ENCODE peak calls at places on chromosome 13, in five cellular contexts. V, P, O, U and H are unnamed samples.

GRCh38 chr13:112870737-112871287 is 98.2 kb upstream of the MCF2L start:
- DNase-seq in P (no peak), O (no peak), V (no peak), U (no peak), H (no peak)

GRCh38 chr13:34346626-34347025 is 528.7 kb downstream of the RFC3 start:
- DNase-seq in P (peak; percentile 29), O (no peak), U (no peak), V (no peak), H (no peak)

GRCh38 chr13:20968745-20969144 is 66.2 kb upstream of the XPO4 start:
- DNase-seq in V (no peak), P (no peak), O (no peak), U (no peak), H (no peak)

GRCh38 chr13:44012910-44013309 is 133.2 kb downstream of the LACC1 start:
- DNase-seq in U (no peak), P (no peak), O (no peak), V (no peak), H (no peak)

GRCh38 chr13:107025991-107026390 is 458.1 kb upstream of the ARGLU1 start:
- DNase-seq in U (peak; percentile 54), O (no peak), P (no peak), V (no peak), H (no peak)

GRCh38 chr13:40377783-40378182 is 288.7 kb downstream of the FOXO1 start:
- DNase-seq in P (no peak), U (no peak), V (no peak), O (no peak), H (no peak)

GRCh38 chr13:62293081-62293480 is 877.4 kb upstream of the PCDH20 start:
- DNase-seq in P (no peak), O (no peak), V (no peak), U (no peak), H (no peak)

GRCh38 chr13:101307181-101307701 is 109.1 kb downstream of the NALCN start:
- DNase-seq in O (peak; percentile 88), V (no peak), U (no peak), P (peak; percentile 91), H (peak; percentile 51)

GRCh38 chr13:110287031-110287828 is 19.7 kb downstream of the COL4A1 start:
- DNase-seq in P (no peak), O (no peak), U (no peak), V (no peak), H (no peak)

GRCh38 chr13:38483623-38484022 is 134.0 kb downstream of the UFM1 start:
- DNase-seq in V (no peak), P (no peak), O (no peak), U (no peak), H (no peak)

GRCh38 chr13:64471916-64472315 is 2758.2 kb downstream of the PCDH9 start:
- DNase-seq in O (peak; percentile 22), V (no peak), P (peak; percentile 9), U (no peak), H (no peak)

GRCh38 chr13:38821753-38822551 is 135.1 kb downstream of the FREM2 start:
- DNase-seq in U (no peak), P (no peak), O (no peak), V (no peak), H (no peak)

DNA sequence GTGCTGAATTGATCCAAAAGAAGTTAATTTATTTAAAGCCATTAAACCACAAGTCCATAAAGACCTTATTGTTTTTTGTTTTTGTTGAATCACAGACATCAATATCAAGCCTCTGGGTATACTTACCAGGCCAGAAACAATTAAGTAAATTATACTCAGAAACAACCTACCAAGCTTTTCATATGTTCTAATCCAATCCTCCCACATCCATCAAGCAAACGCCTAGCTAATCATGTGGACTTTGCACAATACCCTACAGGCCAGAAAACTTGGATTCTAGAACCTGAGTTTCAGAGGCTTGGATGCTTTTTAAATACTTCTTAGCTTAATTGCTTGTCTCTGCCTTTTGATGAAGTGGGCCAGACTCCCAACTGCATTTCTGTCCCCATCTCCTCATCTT is 39.9 kb downstream of the TGDS start:
- DNase-seq in V (no peak), U (no peak), P (no peak), O (no peak), H (no peak)
- H3K4me3 ChIP-seq in V (no peak overlapping the region), U (no peak overlapping the region), P (no peak overlapping the region), O (no peak overlapping the region), H (no peak overlapping the region)

GRCh38 chr13:59398661-59399060 is 765.1 kb downstream of the DIAPH3 start:
- DNase-seq in V (no peak), O (no peak), U (no peak), P (no peak), H (no peak)
- H3K4me3 ChIP-seq in V (no peak overlapping the region), O (no peak overlapping the region), U (no peak overlapping the region), P (no peak overlapping the region), H (no peak overlapping the region)

GRCh38 chr13:45615501-45616101 is at the start of gene ERICH6B:
- DNase-seq in O (no peak), U (no peak), V (no peak), P (no peak), H (no peak)
- H3K4me3 ChIP-seq in O (peak within 1 kb of the TSS; percentile 2), U (no peak within 1 kb of the TSS), V (no peak within 1 kb of the TSS), P (peak within 1 kb of the TSS; percentile 20), H (no peak within 1 kb of the TSS)

DNA sequence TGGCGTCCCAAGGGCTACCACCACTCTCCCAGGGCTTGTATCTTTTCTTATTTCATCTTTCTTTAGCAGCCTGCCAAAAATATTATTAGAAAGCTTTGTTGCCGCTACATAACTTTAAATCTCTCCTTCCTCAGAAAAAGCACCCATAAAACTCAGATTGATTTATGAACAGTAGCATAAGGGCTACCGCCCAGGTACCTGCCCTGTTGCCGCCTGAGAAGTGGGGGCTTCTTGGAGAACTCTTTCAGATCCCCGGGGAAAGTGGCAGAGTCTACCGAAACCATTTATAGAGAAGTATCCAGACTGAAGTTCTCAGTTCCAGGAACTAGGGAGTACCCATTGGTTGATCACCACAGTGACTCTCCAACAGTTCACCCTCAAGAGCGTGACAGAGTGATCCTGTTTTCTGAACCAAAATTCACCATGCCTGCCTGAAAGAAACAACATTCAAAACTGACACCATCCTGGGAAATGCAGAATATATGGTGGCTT is 697 bp upstream of the N4BP2L1 start:
- DNase-seq in V (no peak), O (no peak), P (no peak), U (no peak), H (no peak)
- H3K4me3 ChIP-seq in V (peak overlapping the region; percentile 75), O (peak overlapping the region; percentile 70), P (peak overlapping the region; percentile 59), U (peak overlapping the region; percentile 87), H (peak overlapping the region; percentile 66)

GRCh38 chr13:97124237-97124636 is 97.9 kb upstream of the MBNL2 start:
- DNase-seq in V (no peak), U (no peak), P (no peak), O (no peak), H (no peak)

GRCh38 chr13:97130201-97130600 is 91.9 kb upstream of the MBNL2 start:
- DNase-seq in P (no peak), U (no peak), O (no peak), V (no peak), H (no peak)

GRCh38 chr13:97125051-97125809 is 96.9 kb upstream of the MBNL2 start:
- DNase-seq in P (no peak), O (peak; percentile 65), V (no peak), U (no peak), H (peak; percentile 9)

GRCh38 chr13:97125810-97126738 is 96.1 kb upstream of the MBNL2 start:
- DNase-seq in O (no peak), U (no peak), V (no peak), P (no peak), H (no peak)

DNA sequence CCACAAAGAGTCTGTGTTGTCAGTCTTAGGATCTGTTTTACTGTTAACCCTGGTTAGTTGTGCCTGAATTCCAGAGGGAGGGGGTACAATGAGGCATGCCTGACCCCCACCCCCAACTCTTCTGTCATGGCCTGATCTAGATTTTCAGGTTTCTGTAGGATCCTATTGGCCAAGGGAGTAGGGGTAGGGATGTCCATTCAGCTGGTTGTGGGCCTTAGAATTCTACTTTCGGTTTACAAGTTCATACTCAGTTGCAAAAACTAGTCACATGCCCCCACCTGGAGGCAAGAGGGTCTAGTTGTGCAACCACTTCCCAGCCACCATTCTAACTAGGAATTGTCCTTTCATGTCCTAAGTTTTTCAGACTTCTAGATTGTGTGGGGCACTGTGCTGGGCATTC is 94.3 kb upstream of the MBNL2 start:
- DNase-seq in P (no peak), O (no peak), V (no peak), U (no peak), H (no peak)
- H3K4me3 ChIP-seq in P (no peak overlapping the region), O (no peak overlapping the region), V (no peak overlapping the region), U (no peak overlapping the region), H (no peak overlapping the region)

DNA sequence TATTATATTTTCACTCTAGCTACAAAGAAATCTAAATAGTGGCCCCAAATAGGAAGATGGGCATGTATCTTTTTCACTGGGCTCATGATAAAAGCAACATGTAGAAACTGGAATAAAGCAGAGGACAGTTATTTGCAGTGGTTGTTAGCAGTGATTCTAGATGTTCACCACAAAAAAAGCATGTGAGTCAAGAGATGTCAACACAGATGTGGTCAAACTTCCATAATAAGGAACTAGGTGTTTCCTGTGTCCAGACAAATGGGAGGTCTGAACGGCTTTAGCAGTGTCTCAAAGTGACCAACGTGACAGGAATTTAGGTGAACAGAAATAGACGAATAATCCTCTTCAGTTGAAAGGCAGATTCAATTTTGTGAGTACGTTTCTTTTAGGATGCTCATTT is 162.7 kb downstream of the TBC1D4 start:
- DNase-seq in P (no peak), V (no peak), O (no peak), U (no peak), H (no peak)
- H3K4me3 ChIP-seq in P (no peak overlapping the region), V (no peak overlapping the region), O (no peak overlapping the region), U (no peak overlapping the region), H (no peak overlapping the region)

GRCh38 chr13:102395174-102395573 is 6.7 kb downstream of the FGF14 start:
- DNase-seq in U (no peak), V (no peak), P (no peak), O (no peak), H (no peak)
- H3K4me3 ChIP-seq in U (peak overlapping the region; percentile 87), V (peak overlapping the region; percentile 81), P (peak overlapping the region; percentile 63), O (peak overlapping the region; percentile 80), H (peak overlapping the region; percentile 86)